ENCODE peak calls at places on chromosomes 1 and 21, in five cellular contexts. One of them, this sample, is unnamed. For H3K4me1, the result is how much of the 10 kb centered on the place peaks cover.

GRCh38 chr1:167083066-167083682 is 7.0 kb downstream of the GPA33 start:
- DNase-seq in astrocyte: no peak
- DNase-seq in lower lobe of right lung: no peak
- DNase-seq in naive thymus-derived CD4-positive, alpha-beta T cell: no peak
- DNase-seq in CD8-positive, alpha-beta memory T cell: no peak
- DNase-seq in this sample: no peak

GRCh38 chr1:48552420-48552819 is 80.4 kb upstream of the SPATA6 start:
- DNase-seq in astrocyte: no peak
- DNase-seq in lower lobe of right lung: no peak
- DNase-seq in naive thymus-derived CD4-positive, alpha-beta T cell: no peak
- DNase-seq in CD8-positive, alpha-beta memory T cell: no peak
- DNase-seq in this sample: no peak

GRCh38 chr21:15080504-15080903 is 15.7 kb upstream of the NRIP1 start:
- DNase-seq in astrocyte: no peak
- DNase-seq in lower lobe of right lung: no peak
- DNase-seq in naive thymus-derived CD4-positive, alpha-beta T cell: no peak
- DNase-seq in CD8-positive, alpha-beta memory T cell: no peak
- DNase-seq in this sample: no peak

GRCh38 chr1:50681931-50682330 is 258.7 kb upstream of the DMRTA2 start:
- DNase-seq in astrocyte: no peak
- DNase-seq in lower lobe of right lung: no peak
- DNase-seq in naive thymus-derived CD4-positive, alpha-beta T cell: no peak
- DNase-seq in CD8-positive, alpha-beta memory T cell: no peak
- DNase-seq in this sample: no peak

GRCh38 chr1:193358419-193358818 is 172.0 kb upstream of the B3GALT2 start:
- DNase-seq in astrocyte: no peak
- DNase-seq in lower lobe of right lung: no peak
- DNase-seq in naive thymus-derived CD4-positive, alpha-beta T cell: no peak
- DNase-seq in CD8-positive, alpha-beta memory T cell: no peak
- DNase-seq in this sample: no peak

GRCh38 chr1:29969576-29969975 is 733.3 kb downstream of the PTPRU start:
- DNase-seq in astrocyte: no peak
- DNase-seq in lower lobe of right lung: no peak
- DNase-seq in naive thymus-derived CD4-positive, alpha-beta T cell: no peak
- DNase-seq in CD8-positive, alpha-beta memory T cell: no peak
- DNase-seq in this sample: no peak

GRCh38 chr1:33211972-33212371 is 30.1 kb upstream of the TRIM62 start:
- DNase-seq in astrocyte: no peak
- DNase-seq in lower lobe of right lung: no peak
- DNase-seq in naive thymus-derived CD4-positive, alpha-beta T cell: no peak
- DNase-seq in CD8-positive, alpha-beta memory T cell: no peak
- DNase-seq in this sample: no peak

GRCh38 chr1:77030401-77031100 is 163.3 kb downstream of the ST6GALNAC5 start:
- DNase-seq in astrocyte: no peak
- DNase-seq in lower lobe of right lung: no peak
- DNase-seq in naive thymus-derived CD4-positive, alpha-beta T cell: no peak
- DNase-seq in CD8-positive, alpha-beta memory T cell: no peak
- DNase-seq in this sample: no peak

GRCh38 chr1:6392880-6393399 is 627 bp downstream of the ACOT7 start:
- DNase-seq in astrocyte: no peak
- DNase-seq in lower lobe of right lung: peak
- DNase-seq in naive thymus-derived CD4-positive, alpha-beta T cell: no peak
- DNase-seq in CD8-positive, alpha-beta memory T cell: no peak
- DNase-seq in this sample: no peak

GRCh38 chr1:21022279-21023040 is 154.2 kb downstream of the EIF4G3 start:
- DNase-seq in astrocyte: peak
- DNase-seq in lower lobe of right lung: no peak
- DNase-seq in naive thymus-derived CD4-positive, alpha-beta T cell: no peak
- DNase-seq in CD8-positive, alpha-beta memory T cell: peak
- DNase-seq in this sample: no peak

GRCh38 chr1:211024901-211025300 is 109.0 kb downstream of the KCNH1 start:
- DNase-seq in astrocyte: no peak
- DNase-seq in lower lobe of right lung: no peak
- DNase-seq in naive thymus-derived CD4-positive, alpha-beta T cell: no peak
- DNase-seq in CD8-positive, alpha-beta memory T cell: no peak
- DNase-seq in this sample: no peak

GRCh38 chr1:229841230-229841629 is 215.2 kb downstream of the URB2 start:
- DNase-seq in astrocyte: no peak
- DNase-seq in lower lobe of right lung: no peak
- DNase-seq in naive thymus-derived CD4-positive, alpha-beta T cell: no peak
- DNase-seq in CD8-positive, alpha-beta memory T cell: no peak
- DNase-seq in this sample: no peak

GRCh38 chr1:29180497-29181412 is 945 bp downstream of the SRSF4 start:
- DNase-seq in astrocyte: peak
- DNase-seq in lower lobe of right lung: no peak
- DNase-seq in naive thymus-derived CD4-positive, alpha-beta T cell: no peak
- DNase-seq in CD8-positive, alpha-beta memory T cell: no peak
- DNase-seq in this sample: no peak

GRCh38 chr1:115266729-115267421 is 71.2 kb downstream of the NGF start:
- DNase-seq in astrocyte: no peak
- DNase-seq in lower lobe of right lung: no peak
- DNase-seq in naive thymus-derived CD4-positive, alpha-beta T cell: no peak
- DNase-seq in CD8-positive, alpha-beta memory T cell: no peak
- DNase-seq in this sample: no peak

GRCh38 chr1:214808845-214809460 is 206.0 kb downstream of the CENPF start:
- DNase-seq in astrocyte: peak
- DNase-seq in lower lobe of right lung: no peak
- DNase-seq in naive thymus-derived CD4-positive, alpha-beta T cell: no peak
- DNase-seq in CD8-positive, alpha-beta memory T cell: no peak
- DNase-seq in this sample: no peak

GRCh38 chr1:59549903-59550302 is 253.0 kb downstream of the FGGY start:
- DNase-seq in astrocyte: no peak
- DNase-seq in lower lobe of right lung: peak
- DNase-seq in naive thymus-derived CD4-positive, alpha-beta T cell: no peak
- DNase-seq in CD8-positive, alpha-beta memory T cell: no peak
- DNase-seq in this sample: no peak

GRCh38 chr21:22019766-22020165 is 1021.6 kb downstream of the NCAM2 start:
- DNase-seq in astrocyte: no peak
- DNase-seq in lower lobe of right lung: no peak
- DNase-seq in naive thymus-derived CD4-positive, alpha-beta T cell: no peak
- DNase-seq in CD8-positive, alpha-beta memory T cell: no peak
- DNase-seq in this sample: no peak

GRCh38 chr1:93579891-93580290 is 101.7 kb downstream of the BCAR3 start:
- DNase-seq in astrocyte: peak
- DNase-seq in lower lobe of right lung: peak
- DNase-seq in naive thymus-derived CD4-positive, alpha-beta T cell: no peak
- DNase-seq in CD8-positive, alpha-beta memory T cell: no peak
- DNase-seq in this sample: no peak

GRCh38 chr1:32250893-32251716 is at the start of gene LCK:
- DNase-seq in astrocyte: no peak
- DNase-seq in lower lobe of right lung: no peak
- DNase-seq in naive thymus-derived CD4-positive, alpha-beta T cell: peak
- DNase-seq in CD8-positive, alpha-beta memory T cell: peak
- DNase-seq in this sample: peak

GRCh38 chr1:53738205-53739108 is 507 bp downstream of the GLIS1 start:
- DNase-seq in astrocyte: no peak
- DNase-seq in lower lobe of right lung: no peak
- DNase-seq in naive thymus-derived CD4-positive, alpha-beta T cell: no peak
- DNase-seq in CD8-positive, alpha-beta memory T cell: no peak
- DNase-seq in this sample: no peak

GRCh38 chr1:229694053-229694693 is 68.1 kb downstream of the URB2 start:
- DNase-seq in astrocyte: peak
- DNase-seq in lower lobe of right lung: peak
- DNase-seq in naive thymus-derived CD4-positive, alpha-beta T cell: no peak
- DNase-seq in CD8-positive, alpha-beta memory T cell: no peak
- DNase-seq in this sample: no peak

GRCh38 chr21:15192243-15192642 is 127.4 kb upstream of the NRIP1 start:
- DNase-seq in astrocyte: no peak
- DNase-seq in lower lobe of right lung: no peak
- DNase-seq in naive thymus-derived CD4-positive, alpha-beta T cell: no peak
- DNase-seq in CD8-positive, alpha-beta memory T cell: no peak
- DNase-seq in this sample: no peak

GRCh38 chr1:194024659-194025058 is 838.2 kb upstream of the B3GALT2 start:
- DNase-seq in astrocyte: peak
- DNase-seq in lower lobe of right lung: no peak
- DNase-seq in naive thymus-derived CD4-positive, alpha-beta T cell: no peak
- DNase-seq in CD8-positive, alpha-beta memory T cell: no peak
- DNase-seq in this sample: no peak

GRCh38 chr1:147225193-147225730 is at the start of gene FMO5:
- DNase-seq in astrocyte: peak
- DNase-seq in lower lobe of right lung: peak
- DNase-seq in naive thymus-derived CD4-positive, alpha-beta T cell: peak
- DNase-seq in CD8-positive, alpha-beta memory T cell: peak
- DNase-seq in this sample: peak

GRCh38 chr1:158398818-158399502 is at the start of gene OR10T2:
- DNase-seq in astrocyte: no peak
- DNase-seq in lower lobe of right lung: no peak
- DNase-seq in naive thymus-derived CD4-positive, alpha-beta T cell: no peak
- DNase-seq in CD8-positive, alpha-beta memory T cell: no peak
- DNase-seq in this sample: no peak

GRCh38 chr1:31802190-31803150 is 13.4 kb downstream of the SPOCD1 start:
- DNase-seq in astrocyte: no peak
- DNase-seq in lower lobe of right lung: no peak
- DNase-seq in naive thymus-derived CD4-positive, alpha-beta T cell: no peak
- DNase-seq in CD8-positive, alpha-beta memory T cell: no peak
- DNase-seq in this sample: no peak

GRCh38 chr1:20105856-20106255 is 13.5 kb downstream of the PLA2G2D start:
- DNase-seq in astrocyte: peak
- DNase-seq in lower lobe of right lung: no peak
- DNase-seq in naive thymus-derived CD4-positive, alpha-beta T cell: no peak
- DNase-seq in CD8-positive, alpha-beta memory T cell: no peak
- DNase-seq in this sample: no peak

GRCh38 chr1:51488372-51489050 is 30.6 kb downstream of the EPS15 start:
- DNase-seq in astrocyte: no peak
- DNase-seq in lower lobe of right lung: no peak
- DNase-seq in naive thymus-derived CD4-positive, alpha-beta T cell: no peak
- DNase-seq in CD8-positive, alpha-beta memory T cell: no peak
- DNase-seq in this sample: no peak

GRCh38 chr1:203147376-203147775 is 19.9 kb downstream of the ADORA1 start:
- DNase-seq in astrocyte: no peak
- DNase-seq in lower lobe of right lung: peak
- DNase-seq in naive thymus-derived CD4-positive, alpha-beta T cell: no peak
- DNase-seq in CD8-positive, alpha-beta memory T cell: no peak
- DNase-seq in this sample: no peak

GRCh38 chr1:178976541-178976940 is 49.2 kb upstream of the FAM20B start:
- DNase-seq in astrocyte: no peak
- DNase-seq in lower lobe of right lung: no peak
- DNase-seq in naive thymus-derived CD4-positive, alpha-beta T cell: no peak
- DNase-seq in CD8-positive, alpha-beta memory T cell: no peak
- DNase-seq in this sample: no peak

GRCh38 chr21:45940091-45940490 is 41.5 kb upstream of the COL6A1 start:
- DNase-seq in astrocyte: no peak
- DNase-seq in lower lobe of right lung: no peak
- DNase-seq in naive thymus-derived CD4-positive, alpha-beta T cell: no peak
- DNase-seq in CD8-positive, alpha-beta memory T cell: no peak
- DNase-seq in this sample: no peak
- H3K4me1 ChIP-seq in astrocyte: under half
- H3K4me1 ChIP-seq in lower lobe of right lung: under half
- H3K4me1 ChIP-seq in naive thymus-derived CD4-positive, alpha-beta T cell: under half
- H3K4me1 ChIP-seq in CD8-positive, alpha-beta memory T cell: under half
- H3K4me1 ChIP-seq in this sample: under half

GRCh38 chr1:3242408-3243270 is 173.6 kb downstream of the PRDM16 start:
- DNase-seq in astrocyte: no peak
- DNase-seq in lower lobe of right lung: no peak
- DNase-seq in naive thymus-derived CD4-positive, alpha-beta T cell: no peak
- DNase-seq in CD8-positive, alpha-beta memory T cell: no peak
- DNase-seq in this sample: no peak

GRCh38 chr1:3241673-3242407 is 172.8 kb downstream of the PRDM16 start:
- DNase-seq in astrocyte: no peak
- DNase-seq in lower lobe of right lung: no peak
- DNase-seq in naive thymus-derived CD4-positive, alpha-beta T cell: no peak
- DNase-seq in CD8-positive, alpha-beta memory T cell: no peak
- DNase-seq in this sample: no peak

GRCh38 chr1:3244539-3245315 is 175.7 kb downstream of the PRDM16 start:
- DNase-seq in astrocyte: peak
- DNase-seq in lower lobe of right lung: no peak
- DNase-seq in naive thymus-derived CD4-positive, alpha-beta T cell: no peak
- DNase-seq in CD8-positive, alpha-beta memory T cell: no peak
- DNase-seq in this sample: no peak

GRCh38 chr1:3244025-3244424 is 175.0 kb downstream of the PRDM16 start:
- DNase-seq in astrocyte: no peak
- DNase-seq in lower lobe of right lung: no peak
- DNase-seq in naive thymus-derived CD4-positive, alpha-beta T cell: no peak
- DNase-seq in CD8-positive, alpha-beta memory T cell: no peak
- DNase-seq in this sample: no peak

DNA sequence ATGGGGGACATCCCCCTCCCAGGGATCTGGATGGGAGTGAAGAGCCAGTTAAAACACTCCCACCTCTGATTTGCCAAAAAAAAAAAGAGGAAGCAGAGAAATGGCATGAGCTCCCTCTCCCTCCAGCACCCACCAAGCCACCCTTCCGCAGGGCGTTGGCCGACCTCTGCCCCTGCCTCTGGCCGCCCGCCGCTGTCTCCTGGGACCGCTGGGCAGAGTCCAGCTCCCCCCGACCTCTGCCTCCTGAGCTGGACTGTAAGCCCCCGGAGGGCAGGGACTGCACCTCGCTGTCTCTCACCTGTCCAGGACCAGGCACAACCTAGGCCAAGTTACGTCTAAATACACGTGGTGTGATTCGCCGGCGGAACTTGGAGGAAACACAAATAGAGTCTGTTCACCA is 174.3 kb downstream of the PRDM16 start:
- DNase-seq in astrocyte: no peak
- DNase-seq in lower lobe of right lung: no peak
- DNase-seq in naive thymus-derived CD4-positive, alpha-beta T cell: no peak
- DNase-seq in CD8-positive, alpha-beta memory T cell: no peak
- DNase-seq in this sample: no peak
- H3K4me1 ChIP-seq in astrocyte: under half
- H3K4me1 ChIP-seq in lower lobe of right lung: under half
- H3K4me1 ChIP-seq in naive thymus-derived CD4-positive, alpha-beta T cell: under half
- H3K4me1 ChIP-seq in CD8-positive, alpha-beta memory T cell: under half
- H3K4me1 ChIP-seq in this sample: under half

DNA sequence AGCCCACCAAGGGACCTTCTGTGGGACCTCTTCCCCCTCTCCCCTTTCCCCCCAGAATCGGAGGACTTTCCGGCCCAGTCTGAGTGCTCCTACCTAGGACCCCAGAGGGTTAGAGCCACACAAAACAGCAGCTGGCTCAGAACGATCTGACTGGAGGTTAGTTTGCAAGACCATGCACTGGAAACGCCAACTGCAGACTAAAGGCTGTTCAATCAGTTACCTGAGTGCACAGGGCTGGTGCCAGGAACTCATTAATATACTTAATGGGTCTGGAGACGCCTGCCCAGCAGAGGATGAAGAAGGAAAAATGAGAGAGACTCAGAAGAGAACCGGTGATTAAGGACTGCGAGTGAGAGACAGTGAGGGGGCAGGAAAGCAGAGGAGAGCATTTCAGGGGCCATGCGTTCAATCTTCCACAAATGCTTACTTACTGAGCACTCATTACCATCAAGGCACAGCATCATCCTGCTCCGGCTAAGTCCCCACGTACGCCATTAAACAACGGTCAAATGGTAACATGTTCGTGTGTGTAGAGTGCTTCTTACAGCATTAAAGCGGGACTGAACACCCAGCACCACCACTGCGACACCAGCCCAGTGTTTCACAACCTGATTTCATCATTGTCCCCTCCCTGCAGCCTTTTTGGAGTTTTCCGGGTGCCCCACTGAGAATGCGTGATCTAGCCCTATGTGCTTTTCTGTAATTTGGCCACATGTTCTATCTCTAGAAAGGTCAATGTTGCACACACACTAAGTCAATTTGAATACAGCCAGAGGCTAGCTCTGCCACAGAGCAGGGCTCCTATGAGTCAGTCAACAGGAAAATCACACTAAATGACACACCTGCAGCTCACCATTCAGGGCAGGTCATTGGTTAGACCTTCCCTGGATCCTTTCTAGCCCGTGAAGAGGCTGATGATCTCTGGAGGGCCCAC is 7.6 kb downstream of the ENO1 start:
- DNase-seq in astrocyte: no peak
- DNase-seq in lower lobe of right lung: no peak
- DNase-seq in naive thymus-derived CD4-positive, alpha-beta T cell: no peak
- DNase-seq in CD8-positive, alpha-beta memory T cell: no peak
- DNase-seq in this sample: no peak
- H3K4me1 ChIP-seq in astrocyte: half or more
- H3K4me1 ChIP-seq in lower lobe of right lung: half or more
- H3K4me1 ChIP-seq in naive thymus-derived CD4-positive, alpha-beta T cell: under half
- H3K4me1 ChIP-seq in CD8-positive, alpha-beta memory T cell: under half
- H3K4me1 ChIP-seq in this sample: under half

GRCh38 chr1:153962088-153963029 is 978 bp downstream of the SLC39A1 start:
- DNase-seq in astrocyte: no peak
- DNase-seq in lower lobe of right lung: peak
- DNase-seq in naive thymus-derived CD4-positive, alpha-beta T cell: no peak
- DNase-seq in CD8-positive, alpha-beta memory T cell: no peak
- DNase-seq in this sample: no peak
- H3K4me1 ChIP-seq in astrocyte: under half
- H3K4me1 ChIP-seq in lower lobe of right lung: half or more
- H3K4me1 ChIP-seq in naive thymus-derived CD4-positive, alpha-beta T cell: under half
- H3K4me1 ChIP-seq in CD8-positive, alpha-beta memory T cell: under half
- H3K4me1 ChIP-seq in this sample: under half

This sample was measured in effector memory CD4-positive, alpha-beta T cell.